ENCODE peak calls at places on chromosomes 3 and 15, in ten cellular contexts. H, B, T, U, K, X, L, Y, R and O are unnamed samples.

GRCh38 chr3:51718547-51719412 is 11.9 kb downstream of the GRM2 start:
- DNase-seq in H (peak; percentile 81), B (no peak), T (peak; percentile 63), U (peak; percentile 64), K (peak; percentile 84), X (peak; percentile 65), L (peak; percentile 50), Y (peak; percentile 85), R (no peak), O (peak; percentile 70)

GRCh38 chr15:89196994-89197393 is 24.4 kb downstream of the RLBP1 start:
- DNase-seq in H (peak; percentile 37), B (no peak), T (no peak), U (no peak), K (no peak), X (no peak), L (no peak), Y (no peak), R (no peak), O (no peak)

GRCh38 chr15:101273534-101273933 is 3.8 kb downstream of the SELENOS start:
- DNase-seq in H (no peak), B (no peak), T (no peak), U (no peak), K (no peak), X (no peak), L (no peak), Y (no peak), R (no peak), O (no peak)

GRCh38 chr3:64548200-64548889 is 139.5 kb downstream of the ADAMTS9 start:
- DNase-seq in H (peak; percentile 83), B (no peak), T (no peak), U (peak; percentile 50), K (no peak), X (no peak), L (no peak), Y (no peak), R (no peak), O (no peak)

GRCh38 chr3:37906734-37907282 is 45.1 kb downstream of the CTDSPL start:
- DNase-seq in H (no peak), B (no peak), T (no peak), U (no peak), K (no peak), X (no peak), L (no peak), Y (no peak), R (no peak), O (no peak)

GRCh38 chr15:70101459-70102113 is 3.9 kb upstream of the TLE3 start:
- DNase-seq in H (peak; percentile 63), B (no peak), T (no peak), U (peak; percentile 84), K (peak; percentile 68), X (peak; percentile 77), L (no peak), Y (no peak), R (no peak), O (peak; percentile 73)

GRCh38 chr3:104989878-104990277 is 376.8 kb upstream of the ALCAM start:
- DNase-seq in H (no peak), B (no peak), T (no peak), U (no peak), K (no peak), X (peak; percentile 1), L (no peak), Y (no peak), R (no peak), O (peak; percentile 6)

GRCh38 chr3:57068437-57069089 is 8.1 kb downstream of the SPATA12 start:
- DNase-seq in H (no peak), B (no peak), T (no peak), U (peak; percentile 94), K (no peak), X (peak; percentile 75), L (peak; percentile 93), Y (peak; percentile 87), R (peak; percentile 82), O (peak; percentile 51)

GRCh38 chr3:16322189-16322588 is 57.2 kb downstream of the OXNAD1 start:
- DNase-seq in H (no peak), B (no peak), T (no peak), U (no peak), K (no peak), X (no peak), L (no peak), Y (no peak), R (no peak), O (no peak)

GRCh38 chr15:92365816-92366215 is 27.9 kb upstream of the ST8SIA2 start:
- DNase-seq in H (no peak), B (no peak), T (no peak), U (no peak), K (no peak), X (no peak), L (no peak), Y (no peak), R (no peak), O (no peak)

GRCh38 chr3:152564454-152564853 is 270.5 kb upstream of the P2RY1 start:
- DNase-seq in H (no peak), B (no peak), T (no peak), U (peak; percentile 25), K (no peak), X (no peak), L (no peak), Y (no peak), R (no peak), O (no peak)

GRCh38 chr15:100879461-100880138 is at the start of gene ALDH1A3:
- DNase-seq in H (no peak), B (no peak), T (peak; percentile 58), U (peak; percentile 55), K (peak; percentile 20), X (peak; percentile 72), L (no peak), Y (peak; percentile 73), R (no peak), O (no peak)

GRCh38 chr3:169619793-169620192 is 43.7 kb downstream of the MECOM start:
- DNase-seq in H (no peak), B (no peak), T (no peak), U (no peak), K (no peak), X (no peak), L (no peak), Y (no peak), R (no peak), O (no peak)

GRCh38 chr3:30694668-30695067 is 88.3 kb downstream of the TGFBR2 start:
- DNase-seq in H (no peak), B (no peak), T (no peak), U (no peak), K (no peak), X (no peak), L (no peak), Y (no peak), R (no peak), O (no peak)

GRCh38 chr3:10280177-10280529 is 12.6 kb downstream of the GHRL start:
- DNase-seq in H (no peak), B (no peak), T (no peak), U (no peak), K (no peak), X (no peak), L (no peak), Y (no peak), R (no peak), O (no peak)

GRCh38 chr15:84736375-84736774 is 12.0 kb upstream of the ZNF592 start:
- DNase-seq in H (no peak), B (no peak), T (no peak), U (no peak), K (no peak), X (no peak), L (no peak), Y (peak; percentile 68), R (no peak), O (no peak)

GRCh38 chr3:100521439-100521845 is 29.0 kb downstream of the TMEM45A start:
- DNase-seq in H (no peak), B (no peak), T (no peak), U (no peak), K (no peak), X (no peak), L (no peak), Y (no peak), R (no peak), O (no peak)

GRCh38 chr3:54957711-54958110 is 29.9 kb upstream of the LRTM1 start:
- DNase-seq in H (no peak), B (no peak), T (no peak), U (peak; percentile 37), K (no peak), X (peak; percentile 22), L (no peak), Y (no peak), R (no peak), O (no peak)

GRCh38 chr3:14524311-14524711 is 15.8 kb downstream of the GRIP2 start:
- DNase-seq in H (no peak), B (no peak), T (no peak), U (no peak), K (no peak), X (no peak), L (no peak), Y (no peak), R (peak; percentile 77), O (no peak)

GRCh38 chr3:182436547-182436946 is 356.8 kb upstream of the ATP11B start:
- DNase-seq in H (no peak), B (no peak), T (no peak), U (no peak), K (no peak), X (no peak), L (no peak), Y (no peak), R (no peak), O (no peak)

GRCh38 chr15:71203573-71204444 is 88.5 kb downstream of the THSD4 start:
- DNase-seq in H (no peak), B (no peak), T (no peak), U (peak; percentile 65), K (no peak), X (no peak), L (no peak), Y (no peak), R (no peak), O (peak; percentile 2)

GRCh38 chr15:70053703-70054229 is 44.0 kb downstream of the TLE3 start:
- DNase-seq in H (no peak), B (no peak), T (no peak), U (no peak), K (no peak), X (no peak), L (no peak), Y (no peak), R (no peak), O (no peak)

GRCh38 chr3:7504886-7505775 is 644.2 kb downstream of the GRM7 start:
- DNase-seq in H (no peak), B (no peak), T (no peak), U (peak; percentile 21), K (peak; percentile 8), X (no peak), L (no peak), Y (no peak), R (no peak), O (peak; percentile 5)

GRCh38 chr3:161305095-161305991 is 66.0 kb downstream of the SPTSSB start:
- DNase-seq in H (no peak), B (no peak), T (no peak), U (peak; percentile 65), K (no peak), X (peak; percentile 18), L (no peak), Y (no peak), R (no peak), O (peak; percentile 10)

GRCh38 chr3:188261011-188261410 is 107.1 kb downstream of the LPP start:
- DNase-seq in H (no peak), B (no peak), T (no peak), U (no peak), K (no peak), X (peak; percentile 47), L (no peak), Y (no peak), R (no peak), O (no peak)

GRCh38 chr3:113600418-113601185 is 68.2 kb downstream of the SIDT1 start:
- DNase-seq in H (no peak), B (no peak), T (no peak), U (no peak), K (no peak), X (no peak), L (no peak), Y (no peak), R (no peak), O (no peak)

GRCh38 chr3:45127130-45127822 is 18.9 kb downstream of the CDCP1 start:
- DNase-seq in H (no peak), B (no peak), T (no peak), U (no peak), K (no peak), X (no peak), L (no peak), Y (no peak), R (no peak), O (no peak)

GRCh38 chr3:120449701-120450216 is 1.0 kb downstream of the FSTL1 start:
- DNase-seq in H (no peak), B (no peak), T (peak; percentile 19), U (peak; percentile 83), K (no peak), X (peak; percentile 56), L (no peak), Y (no peak), R (no peak), O (peak; percentile 39)